ENCODE peak calls at places on chromosomes 6 and 20, in eight cellular contexts. One of them, this sample, is unnamed.

GRCh38 chr6:169074551-169074950 is 179.1 kb downstream of the THBS2 start:
- DNase-seq in right atrium auricular region: no peak
- DNase-seq in neural progenitor cell: no peak
- DNase-seq in aorta: no peak
- DNase-seq in stomach: no peak
- DNase-seq in ovary: no peak
- DNase-seq in CD8-positive, alpha-beta T cell: no peak
- DNase-seq in body of pancreas: no peak
- DNase-seq in this sample: no peak

GRCh38 chr6:156396791-156397418 is 380.3 kb upstream of the ARID1B start:
- DNase-seq in aorta: no peak
- DNase-seq in ovary: no peak
- DNase-seq in stomach: no peak
- DNase-seq in CD8-positive, alpha-beta T cell: no peak
- DNase-seq in body of pancreas: no peak
- DNase-seq in neural progenitor cell: peak; percentile 56
- DNase-seq in right atrium auricular region: no peak
- DNase-seq in this sample: no peak

GRCh38 chr20:25570148-25570530 is 15.2 kb downstream of the NINL start:
- DNase-seq in ovary: no peak
- DNase-seq in CD8-positive, alpha-beta T cell: no peak
- DNase-seq in right atrium auricular region: no peak
- DNase-seq in body of pancreas: no peak
- DNase-seq in aorta: no peak
- DNase-seq in neural progenitor cell: no peak
- DNase-seq in stomach: no peak
- DNase-seq in this sample: no peak

GRCh38 chr6:16712250-16712930 is 48.9 kb downstream of the ATXN1 start:
- DNase-seq in CD8-positive, alpha-beta T cell: no peak
- DNase-seq in stomach: no peak
- DNase-seq in right atrium auricular region: no peak
- DNase-seq in aorta: no peak
- DNase-seq in ovary: no peak
- DNase-seq in neural progenitor cell: no peak
- DNase-seq in body of pancreas: no peak
- DNase-seq in this sample: no peak

GRCh38 chr20:3067139-3068009 is 4.0 kb upstream of the OXT start:
- DNase-seq in neural progenitor cell: no peak
- DNase-seq in aorta: no peak
- DNase-seq in ovary: no peak
- DNase-seq in CD8-positive, alpha-beta T cell: no peak
- DNase-seq in right atrium auricular region: no peak
- DNase-seq in body of pancreas: no peak
- DNase-seq in stomach: no peak
- DNase-seq in this sample: no peak

GRCh38 chr20:41387433-41387832 is 20.8 kb upstream of the EMILIN3 start:
- DNase-seq in CD8-positive, alpha-beta T cell: no peak
- DNase-seq in neural progenitor cell: peak; percentile 74
- DNase-seq in right atrium auricular region: no peak
- DNase-seq in stomach: no peak
- DNase-seq in aorta: no peak
- DNase-seq in body of pancreas: no peak
- DNase-seq in ovary: peak; percentile 47
- DNase-seq in this sample: no peak

GRCh38 chr6:47456536-47456975 is 21.0 kb upstream of the CD2AP start:
- DNase-seq in stomach: no peak
- DNase-seq in CD8-positive, alpha-beta T cell: no peak
- DNase-seq in ovary: no peak
- DNase-seq in body of pancreas: no peak
- DNase-seq in aorta: no peak
- DNase-seq in neural progenitor cell: no peak
- DNase-seq in right atrium auricular region: no peak
- DNase-seq in this sample: no peak

GRCh38 chr20:15976047-15976731 is 597.1 kb downstream of the KIF16B start:
- DNase-seq in ovary: no peak
- DNase-seq in right atrium auricular region: no peak
- DNase-seq in neural progenitor cell: peak; percentile 89
- DNase-seq in aorta: no peak
- DNase-seq in body of pancreas: no peak
- DNase-seq in CD8-positive, alpha-beta T cell: no peak
- DNase-seq in stomach: no peak
- DNase-seq in this sample: no peak

GRCh38 chr6:14775528-14775927 is 470.3 kb upstream of the JARID2 start:
- DNase-seq in ovary: no peak
- DNase-seq in CD8-positive, alpha-beta T cell: no peak
- DNase-seq in aorta: no peak
- DNase-seq in stomach: no peak
- DNase-seq in right atrium auricular region: no peak
- DNase-seq in body of pancreas: no peak
- DNase-seq in neural progenitor cell: no peak
- DNase-seq in this sample: no peak

GRCh38 chr20:38731738-38732113 is 7.4 kb downstream of the SLC32A1 start:
- DNase-seq in stomach: no peak
- DNase-seq in ovary: no peak
- DNase-seq in aorta: no peak
- DNase-seq in body of pancreas: no peak
- DNase-seq in right atrium auricular region: no peak
- DNase-seq in neural progenitor cell: no peak
- DNase-seq in CD8-positive, alpha-beta T cell: no peak
- DNase-seq in this sample: no peak
- H3K27me3 ChIP-seq in stomach: peaks cover 80% of the 10 kb centered on the region
- H3K27me3 ChIP-seq in ovary: no peaks in the 10 kb centered on the region
- H3K27me3 ChIP-seq in aorta: no peaks in the 10 kb centered on the region
- H3K27me3 ChIP-seq in body of pancreas: no peaks in the 10 kb centered on the region
- H3K27me3 ChIP-seq in right atrium auricular region: peaks cover 33% of the 10 kb centered on the region
- H3K27me3 ChIP-seq in neural progenitor cell: peaks cover 98% of the 10 kb centered on the region
- H3K27me3 ChIP-seq in CD8-positive, alpha-beta T cell: peaks cover 58% of the 10 kb centered on the region
- H3K27me3 ChIP-seq in this sample: peaks cover 74% of the 10 kb centered on the region

GRCh38 chr6:43714311-43715055 is 26.9 kb upstream of the MRPS18A start:
- DNase-seq in body of pancreas: no peak
- DNase-seq in CD8-positive, alpha-beta T cell: no peak
- DNase-seq in stomach: no peak
- DNase-seq in aorta: no peak
- DNase-seq in right atrium auricular region: no peak
- DNase-seq in ovary: peak; percentile 66
- DNase-seq in neural progenitor cell: peak; percentile 32
- DNase-seq in this sample: no peak
- H3K4me3 ChIP-seq in body of pancreas: no peak overlapping the region
- H3K4me3 ChIP-seq in CD8-positive, alpha-beta T cell: no peak overlapping the region
- H3K4me3 ChIP-seq in stomach: no peak overlapping the region
- H3K4me3 ChIP-seq in aorta: no peak overlapping the region
- H3K4me3 ChIP-seq in right atrium auricular region: no peak overlapping the region
- H3K4me3 ChIP-seq in ovary: no peak overlapping the region
- H3K4me3 ChIP-seq in neural progenitor cell: no peak overlapping the region
- H3K4me3 ChIP-seq in this sample: no peak overlapping the region

GRCh38 chr20:49412953-49413352 is 69.5 kb downstream of the KCNB1 start:
- DNase-seq in CD8-positive, alpha-beta T cell: no peak
- DNase-seq in stomach: no peak
- DNase-seq in body of pancreas: no peak
- DNase-seq in ovary: no peak
- DNase-seq in aorta: no peak
- DNase-seq in right atrium auricular region: no peak
- DNase-seq in neural progenitor cell: no peak
- DNase-seq in this sample: no peak
- H3K27ac ChIP-seq in CD8-positive, alpha-beta T cell: no peak overlapping the region
- H3K27ac ChIP-seq in stomach: no peak overlapping the region
- H3K27ac ChIP-seq in body of pancreas: no peak overlapping the region
- H3K27ac ChIP-seq in ovary: no peak overlapping the region
- H3K27ac ChIP-seq in aorta: no peak overlapping the region
- H3K27ac ChIP-seq in right atrium auricular region: no peak overlapping the region
- H3K27ac ChIP-seq in neural progenitor cell: no peak overlapping the region
- H3K27ac ChIP-seq in this sample: no peak overlapping the region

GRCh38 chr6:44977406-44977740 is 350.8 kb upstream of the RUNX2 start:
- DNase-seq in aorta: no peak
- DNase-seq in ovary: no peak
- DNase-seq in CD8-positive, alpha-beta T cell: no peak
- DNase-seq in stomach: no peak
- DNase-seq in body of pancreas: no peak
- DNase-seq in right atrium auricular region: no peak
- DNase-seq in neural progenitor cell: no peak
- DNase-seq in this sample: no peak

GRCh38 chr6:44972710-44973109 is 355.4 kb upstream of the RUNX2 start:
- DNase-seq in body of pancreas: no peak
- DNase-seq in ovary: no peak
- DNase-seq in stomach: no peak
- DNase-seq in CD8-positive, alpha-beta T cell: no peak
- DNase-seq in right atrium auricular region: no peak
- DNase-seq in aorta: no peak
- DNase-seq in neural progenitor cell: no peak
- DNase-seq in this sample: no peak

GRCh38 chr6:44969446-44970175 is 358.5 kb upstream of the RUNX2 start:
- DNase-seq in CD8-positive, alpha-beta T cell: no peak
- DNase-seq in right atrium auricular region: no peak
- DNase-seq in stomach: no peak
- DNase-seq in neural progenitor cell: no peak
- DNase-seq in body of pancreas: no peak
- DNase-seq in ovary: no peak
- DNase-seq in aorta: no peak
- DNase-seq in this sample: no peak

GRCh38 chr6:44976677-44977405 is 351.3 kb upstream of the RUNX2 start:
- DNase-seq in aorta: no peak
- DNase-seq in body of pancreas: no peak
- DNase-seq in ovary: no peak
- DNase-seq in stomach: no peak
- DNase-seq in CD8-positive, alpha-beta T cell: no peak
- DNase-seq in neural progenitor cell: no peak
- DNase-seq in right atrium auricular region: no peak
- DNase-seq in this sample: no peak

DNA sequence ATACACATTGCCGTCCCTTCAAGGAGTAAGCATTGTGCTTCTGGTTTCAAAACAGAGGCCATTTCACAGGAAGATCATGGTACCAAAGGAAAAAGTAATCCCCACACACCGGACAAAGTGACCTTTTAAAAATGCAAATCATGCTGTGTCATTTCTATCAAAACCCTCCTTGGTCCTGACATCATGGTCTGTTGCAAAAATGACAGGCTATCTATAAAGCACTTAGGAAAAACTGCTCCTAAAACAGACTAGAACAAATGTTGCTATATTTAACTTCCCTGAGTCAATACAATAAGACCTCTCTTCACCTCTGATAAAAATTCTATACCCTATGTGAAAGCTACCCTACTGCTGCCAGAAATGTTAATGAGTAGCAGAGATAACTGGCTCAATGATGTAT is 353.6 kb upstream of the RUNX2 start:
- DNase-seq in body of pancreas: no peak
- DNase-seq in right atrium auricular region: no peak
- DNase-seq in stomach: no peak
- DNase-seq in ovary: no peak
- DNase-seq in CD8-positive, alpha-beta T cell: no peak
- DNase-seq in aorta: no peak
- DNase-seq in neural progenitor cell: no peak
- DNase-seq in this sample: no peak
- H3K27me3 ChIP-seq in body of pancreas: no peaks in the 10 kb centered on the region
- H3K27me3 ChIP-seq in right atrium auricular region: no peaks in the 10 kb centered on the region
- H3K27me3 ChIP-seq in stomach: no peaks in the 10 kb centered on the region
- H3K27me3 ChIP-seq in ovary: no peaks in the 10 kb centered on the region
- H3K27me3 ChIP-seq in CD8-positive, alpha-beta T cell: no peaks in the 10 kb centered on the region
- H3K27me3 ChIP-seq in aorta: no peaks in the 10 kb centered on the region
- H3K27me3 ChIP-seq in neural progenitor cell: no peaks in the 10 kb centered on the region
- H3K27me3 ChIP-seq in this sample: no peaks in the 10 kb centered on the region